ENCODE peak calls at places on chromosomes 16 and 17, in six cellular contexts. One of them, this sample, is unnamed.

GRCh38 chr16:68668266-68668665 is 23.2 kb downstream of the CDH3 start:
- DNase-seq in heart right ventricle: no peak
- DNase-seq in HCT116: no peak
- DNase-seq in aorta: no peak
- DNase-seq in prostate gland: no peak
- DNase-seq in OCI-LY7: no peak
- DNase-seq in this sample: no peak

GRCh38 chr17:19943026-19943425 is 34.6 kb downstream of the AKAP10 start:
- DNase-seq in heart right ventricle: no peak
- DNase-seq in HCT116: no peak
- DNase-seq in aorta: no peak
- DNase-seq in prostate gland: no peak
- DNase-seq in OCI-LY7: no peak
- DNase-seq in this sample: no peak

GRCh38 chr16:1401061-1401757 is 13.3 kb downstream of the UNKL start:
- DNase-seq in heart right ventricle: no peak
- DNase-seq in HCT116: no peak
- DNase-seq in aorta: no peak
- DNase-seq in prostate gland: no peak
- DNase-seq in OCI-LY7: no peak
- DNase-seq in this sample: no peak

GRCh38 chr16:31084584-31085298 is 4.0 kb downstream of the PRSS53 start:
- DNase-seq in heart right ventricle: no peak
- DNase-seq in HCT116: no peak
- DNase-seq in aorta: peak; percentile 76
- DNase-seq in prostate gland: no peak
- DNase-seq in OCI-LY7: no peak
- DNase-seq in this sample: no peak

GRCh38 chr17:17355426-17355825 is 52.3 kb downstream of the NT5M start:
- DNase-seq in heart right ventricle: no peak
- DNase-seq in HCT116: no peak
- DNase-seq in aorta: peak; percentile 70
- DNase-seq in prostate gland: no peak
- DNase-seq in OCI-LY7: no peak
- DNase-seq in this sample: peak; percentile 46

GRCh38 chr17:47338026-47338425 is 14.3 kb downstream of the EFCAB13 start:
- DNase-seq in heart right ventricle: no peak
- DNase-seq in HCT116: no peak
- DNase-seq in aorta: no peak
- DNase-seq in prostate gland: no peak
- DNase-seq in OCI-LY7: no peak
- DNase-seq in this sample: no peak

GRCh38 chr17:78571329-78571728 is 5.9 kb downstream of the DNAH17 start:
- DNase-seq in heart right ventricle: no peak
- DNase-seq in HCT116: no peak
- DNase-seq in aorta: no peak
- DNase-seq in prostate gland: no peak
- DNase-seq in OCI-LY7: no peak
- DNase-seq in this sample: no peak

GRCh38 chr16:29310852-29311314 is 95.6 kb downstream of the NPIPB11 start:
- DNase-seq in heart right ventricle: peak; percentile 9
- DNase-seq in HCT116: no peak
- DNase-seq in aorta: peak; percentile 78
- DNase-seq in prostate gland: peak; percentile 37
- DNase-seq in OCI-LY7: no peak
- DNase-seq in this sample: no peak

GRCh38 chr16:61887903-61888302 is 148.3 kb downstream of the CDH8 start:
- DNase-seq in heart right ventricle: no peak
- DNase-seq in HCT116: no peak
- DNase-seq in aorta: no peak
- DNase-seq in prostate gland: no peak
- DNase-seq in OCI-LY7: peak; percentile 55
- DNase-seq in this sample: no peak

GRCh38 chr17:16589097-16589969 is 20.3 kb upstream of the ZNF287 start:
- DNase-seq in heart right ventricle: peak; percentile 94
- DNase-seq in HCT116: peak; percentile 64
- DNase-seq in aorta: peak; percentile 98
- DNase-seq in prostate gland: peak; percentile 85
- DNase-seq in OCI-LY7: peak; percentile 74
- DNase-seq in this sample: peak; percentile 97

GRCh38 chr17:79573196-79573929 is 37.5 kb downstream of the RBFOX3 start:
- DNase-seq in heart right ventricle: no peak
- DNase-seq in HCT116: no peak
- DNase-seq in aorta: peak; percentile 51
- DNase-seq in prostate gland: no peak
- DNase-seq in OCI-LY7: no peak
- DNase-seq in this sample: no peak

GRCh38 chr17:35727635-35728034 is 3.8 kb upstream of the RASL10B start:
- DNase-seq in heart right ventricle: no peak
- DNase-seq in HCT116: no peak
- DNase-seq in aorta: no peak
- DNase-seq in prostate gland: no peak
- DNase-seq in OCI-LY7: no peak
- DNase-seq in this sample: no peak

GRCh38 chr16:50528820-50529219 is 19.4 kb upstream of the NKD1 start:
- DNase-seq in heart right ventricle: no peak
- DNase-seq in HCT116: no peak
- DNase-seq in aorta: no peak
- DNase-seq in prostate gland: no peak
- DNase-seq in OCI-LY7: no peak
- DNase-seq in this sample: no peak

GRCh38 chr17:28957992-28958355 is 6.7 kb upstream of the PHF12 start:
- DNase-seq in heart right ventricle: no peak
- DNase-seq in HCT116: no peak
- DNase-seq in aorta: peak; percentile 46
- DNase-seq in prostate gland: no peak
- DNase-seq in OCI-LY7: no peak
- DNase-seq in this sample: no peak

GRCh38 chr17:6279659-6280058 is 155.3 kb downstream of the AIPL1 start:
- DNase-seq in heart right ventricle: no peak
- DNase-seq in HCT116: peak; percentile 56
- DNase-seq in aorta: no peak
- DNase-seq in prostate gland: peak; percentile 33
- DNase-seq in OCI-LY7: peak; percentile 13
- DNase-seq in this sample: no peak

GRCh38 chr16:52068447-52069074 is 478.4 kb downstream of the TOX3 start:
- DNase-seq in heart right ventricle: no peak
- DNase-seq in HCT116: no peak
- DNase-seq in aorta: no peak
- DNase-seq in prostate gland: peak; percentile 36
- DNase-seq in OCI-LY7: no peak
- DNase-seq in this sample: no peak

GRCh38 chr16:19809693-19810092 is 75.0 kb downstream of the GPRC5B start:
- DNase-seq in heart right ventricle: no peak
- DNase-seq in HCT116: no peak
- DNase-seq in aorta: no peak
- DNase-seq in prostate gland: no peak
- DNase-seq in OCI-LY7: no peak
- DNase-seq in this sample: no peak

GRCh38 chr17:74457146-74457819 is 9.2 kb upstream of the CD300A start:
- DNase-seq in heart right ventricle: peak; percentile 84
- DNase-seq in HCT116: peak; percentile 63
- DNase-seq in aorta: peak; percentile 93
- DNase-seq in prostate gland: peak; percentile 72
- DNase-seq in OCI-LY7: peak; percentile 88
- DNase-seq in this sample: peak; percentile 89

GRCh38 chr17:8900626-8901585 is 33.4 kb upstream of the PIK3R6 start:
- DNase-seq in heart right ventricle: no peak
- DNase-seq in HCT116: no peak
- DNase-seq in aorta: no peak
- DNase-seq in prostate gland: no peak
- DNase-seq in OCI-LY7: no peak
- DNase-seq in this sample: no peak

GRCh38 chr16:64711026-64711425 is 410.8 kb downstream of the CDH11 start:
- DNase-seq in heart right ventricle: no peak
- DNase-seq in HCT116: no peak
- DNase-seq in aorta: no peak
- DNase-seq in prostate gland: no peak
- DNase-seq in OCI-LY7: no peak
- DNase-seq in this sample: no peak

GRCh38 chr17:73820686-73821448 is 176.6 kb upstream of the SDK2 start:
- DNase-seq in heart right ventricle: no peak
- DNase-seq in HCT116: no peak
- DNase-seq in aorta: no peak
- DNase-seq in prostate gland: no peak
- DNase-seq in OCI-LY7: peak; percentile 14
- DNase-seq in this sample: no peak

GRCh38 chr17:50920041-50920410 is 53.9 kb upstream of the TOB1 start:
- DNase-seq in heart right ventricle: no peak
- DNase-seq in HCT116: no peak
- DNase-seq in aorta: no peak
- DNase-seq in prostate gland: no peak
- DNase-seq in OCI-LY7: no peak
- DNase-seq in this sample: no peak

DNA sequence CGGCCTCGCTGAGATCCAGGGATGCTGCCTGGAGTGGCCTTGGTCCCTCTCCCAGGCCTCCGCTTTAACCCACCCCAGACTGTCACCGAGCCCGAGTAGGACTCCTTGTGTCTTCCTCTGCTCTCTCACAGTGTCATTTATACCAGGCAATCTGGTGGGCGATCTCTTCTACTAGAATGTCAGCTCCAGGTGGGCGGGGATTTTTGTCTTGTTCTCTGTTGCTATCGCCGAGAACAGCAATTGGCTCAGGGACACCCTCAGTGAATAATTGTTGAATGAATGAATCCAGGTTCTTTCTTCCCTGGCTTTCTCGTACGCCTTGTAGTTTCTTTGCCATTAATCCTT is 591 bp downstream of the DHX38 start:
- DNase-seq in heart right ventricle: no peak
- DNase-seq in HCT116: no peak
- DNase-seq in aorta: no peak
- DNase-seq in prostate gland: no peak
- DNase-seq in OCI-LY7: peak; percentile 30
- DNase-seq in this sample: no peak
- H3K4me1 ChIP-seq in heart right ventricle: peaks cover 46% of the 10 kb centered on the region
- H3K4me1 ChIP-seq in HCT116: peaks cover 6% of the 10 kb centered on the region
- H3K4me1 ChIP-seq in aorta: peaks cover 4% of the 10 kb centered on the region
- H3K4me1 ChIP-seq in prostate gland: peaks cover 8% of the 10 kb centered on the region
- H3K4me1 ChIP-seq in OCI-LY7: peaks cover 29% of the 10 kb centered on the region
- H3K4me1 ChIP-seq in this sample: peaks cover 24% of the 10 kb centered on the region

GRCh38 chr17:75685508-75685907 is 18.4 kb downstream of the SAP30BP start:
- DNase-seq in heart right ventricle: no peak
- DNase-seq in HCT116: no peak
- DNase-seq in aorta: no peak
- DNase-seq in prostate gland: no peak
- DNase-seq in OCI-LY7: no peak
- DNase-seq in this sample: no peak
- H3K27ac ChIP-seq in heart right ventricle: peak overlapping the region; percentile 76
- H3K27ac ChIP-seq in HCT116: peak overlapping the region; percentile 67
- H3K27ac ChIP-seq in aorta: no peak overlapping the region
- H3K27ac ChIP-seq in prostate gland: peak overlapping the region; percentile 65
- H3K27ac ChIP-seq in OCI-LY7: peak overlapping the region; percentile 97
- H3K27ac ChIP-seq in this sample: peak overlapping the region; percentile 63

GRCh38 chr16:55632259-55632658 is 23.5 kb upstream of the SLC6A2 start:
- DNase-seq in heart right ventricle: no peak
- DNase-seq in HCT116: no peak
- DNase-seq in aorta: no peak
- DNase-seq in prostate gland: no peak
- DNase-seq in OCI-LY7: no peak
- DNase-seq in this sample: no peak
- H3K9me3 ChIP-seq in heart right ventricle: no peaks in the 10 kb centered on the region
- H3K9me3 ChIP-seq in HCT116: no peaks in the 10 kb centered on the region
- H3K9me3 ChIP-seq in aorta: no peaks in the 10 kb centered on the region
- H3K9me3 ChIP-seq in prostate gland: no peaks in the 10 kb centered on the region
- H3K9me3 ChIP-seq in OCI-LY7: no peaks in the 10 kb centered on the region
- H3K9me3 ChIP-seq in this sample: no peaks in the 10 kb centered on the region

GRCh38 chr16:89007371-89008249 is 30.6 kb upstream of the CBFA2T3 start:
- DNase-seq in heart right ventricle: no peak
- DNase-seq in HCT116: no peak
- DNase-seq in aorta: no peak
- DNase-seq in prostate gland: no peak
- DNase-seq in OCI-LY7: no peak
- DNase-seq in this sample: peak; percentile 54

GRCh38 chr16:89006036-89006752 is 29.2 kb upstream of the CBFA2T3 start:
- DNase-seq in heart right ventricle: no peak
- DNase-seq in HCT116: no peak
- DNase-seq in aorta: peak; percentile 70
- DNase-seq in prostate gland: no peak
- DNase-seq in OCI-LY7: no peak
- DNase-seq in this sample: peak; percentile 60

GRCh38 chr16:89004209-89004831 is 27.3 kb upstream of the CBFA2T3 start:
- DNase-seq in heart right ventricle: peak; percentile 51
- DNase-seq in HCT116: no peak
- DNase-seq in aorta: peak; percentile 63
- DNase-seq in prostate gland: no peak
- DNase-seq in OCI-LY7: no peak
- DNase-seq in this sample: no peak

GRCh38 chr16:89003831-89004208 is 26.8 kb upstream of the CBFA2T3 start:
- DNase-seq in heart right ventricle: no peak
- DNase-seq in HCT116: no peak
- DNase-seq in aorta: no peak
- DNase-seq in prostate gland: no peak
- DNase-seq in OCI-LY7: no peak
- DNase-seq in this sample: no peak

DNA sequence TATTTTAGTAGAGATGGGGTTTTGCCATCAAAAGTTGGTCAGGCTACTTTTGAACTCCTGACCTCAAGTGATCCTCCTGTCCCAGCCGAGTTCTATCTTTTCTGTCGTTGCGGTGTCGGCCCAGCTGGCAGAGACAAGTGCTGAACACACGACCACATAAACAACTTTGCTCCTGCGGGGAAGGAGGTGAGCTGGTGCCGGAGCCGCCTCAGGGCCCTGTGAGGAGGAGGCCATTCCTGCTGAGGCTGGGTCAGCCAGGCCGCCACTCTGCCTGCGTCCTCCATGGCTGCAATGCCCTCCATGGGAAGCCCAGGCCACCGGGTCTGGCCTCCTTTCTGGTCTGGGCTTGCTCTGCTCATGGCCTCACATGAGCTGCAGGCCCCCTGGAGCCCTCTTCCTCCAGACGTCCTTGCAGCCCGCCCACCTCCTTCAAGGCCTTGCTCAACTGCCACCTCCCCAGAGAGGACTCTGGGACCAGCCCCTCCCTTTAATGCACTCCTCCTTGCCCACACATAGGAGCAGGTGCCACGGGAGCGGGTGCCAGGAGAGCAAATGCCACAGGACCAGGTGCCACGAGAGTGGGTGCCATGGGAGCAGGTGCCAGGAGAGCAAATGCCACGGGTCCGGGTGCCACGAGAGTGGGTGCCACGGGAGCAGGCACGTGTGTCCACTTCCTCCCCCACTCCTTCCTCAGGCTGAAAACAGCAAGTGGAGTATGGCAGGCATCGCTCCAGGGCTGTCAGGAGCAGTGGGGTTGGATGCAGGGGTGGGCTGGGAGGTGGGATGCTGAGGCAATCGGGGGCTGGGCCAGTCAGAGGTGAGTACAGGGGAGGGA is 28.4 kb upstream of the CBFA2T3 start:
- DNase-seq in heart right ventricle: no peak
- DNase-seq in HCT116: no peak
- DNase-seq in aorta: peak; percentile 67
- DNase-seq in prostate gland: no peak
- DNase-seq in OCI-LY7: no peak
- DNase-seq in this sample: no peak
- H3K4me1 ChIP-seq in heart right ventricle: peaks cover 13% of the 10 kb centered on the region
- H3K4me1 ChIP-seq in HCT116: no peaks in the 10 kb centered on the region
- H3K4me1 ChIP-seq in aorta: no peaks in the 10 kb centered on the region
- H3K4me1 ChIP-seq in prostate gland: no peaks in the 10 kb centered on the region
- H3K4me1 ChIP-seq in OCI-LY7: peaks cover 9% of the 10 kb centered on the region
- H3K4me1 ChIP-seq in this sample: peaks cover 6% of the 10 kb centered on the region

This sample was measured in upper lobe of right lung.